ENCODE peak calls at places on chromosomes 13 and 19, in six cellular contexts. J is activated T-cell treated with anti-CD3 and anti-CD28 coated beads, Interleukin-2, amount 50 U/mL, for 72 hours; L is fibroblast of lung; V is activated naive CD4-positive, alpha-beta T cell treated with Interleukin-2 at 50 U/mL for 16 hours; X is CD4-positive, alpha-beta T cell; F is activated CD4-positive, CD25-positive, alpha-beta regulatory T cell. G is an unnamed sample.

GRCh38 chr19:43780706-43781525 is at the start of gene KCNN4:
- DNase-seq in F (peak), L (peak), X (peak), J (peak), V (peak), G (peak)

GRCh38 chr19:39916851-39917396 is 17.5 kb downstream of the FCGBP start:
- DNase-seq in J (no peak), F (no peak), L (no peak), X (no peak), V (no peak), G (no peak)

GRCh38 chr13:73556902-73557301 is 498.1 kb downstream of the KLF5 start:
- DNase-seq in J (no peak), X (no peak), V (no peak), F (no peak), L (peak), G (peak)

GRCh38 chr19:38216785-38217746 is 7.0 kb downstream of the DPF1 start:
- DNase-seq in F (no peak), V (no peak), J (no peak), X (no peak), L (no peak), G (no peak)

GRCh38 chr13:111210945-111211469 is 95.9 kb downstream of the ARHGEF7 start:
- DNase-seq in L (no peak), V (no peak), J (no peak), F (no peak), X (no peak), G (no peak)

GRCh38 chr19:4229179-4229931 is at the start of gene EBI3:
- DNase-seq in X (no peak), J (peak), L (peak), F (no peak), V (peak), G (peak)

GRCh38 chr13:32594339-32594738 is 8.1 kb downstream of the PDS5B start:
- DNase-seq in X (no peak), L (peak), V (no peak), J (no peak), F (no peak), G (peak)

GRCh38 chr13:77784531-77784930 is 87.0 kb downstream of the SLAIN1 start:
- DNase-seq in L (no peak), J (no peak), F (no peak), X (no peak), V (no peak), G (no peak)

GRCh38 chr19:52138614-52139290 is 986 bp downstream of the ZNF616 start:
- DNase-seq in J (peak), F (no peak), X (no peak), L (peak), V (peak), G (peak)

G was measured in ELR.